ENCODE peak calls at places on chromosome 1, in five cellular contexts. One of them, this sample, is unnamed.
A peak's percentile ranks its signal among the peaks of the same experiment; 100 is the strongest.

GRCh38 chr1:54887665-54888071 is 673 bp upstream of the DHCR24 start:
- DNase-seq in HuH-7.5: no peak
- DNase-seq in Caki2: no peak
- DNase-seq in stimulated activated CD4-positive, alpha-beta T cell treated with anti-CD3 and anti-CD28 coated beads, Interleukin-2, amount 100 ng/mL, for 48 hours: no peak
- DNase-seq in activated gamma-delta T cell: no peak
- DNase-seq in this sample: peak; percentile 79

GRCh38 chr1:234878288-234878687 is 250.3 kb downstream of the TOMM20 start:
- DNase-seq in stimulated activated CD4-positive, alpha-beta T cell treated with anti-CD3 and anti-CD28 coated beads, Interleukin-2, amount 100 ng/mL, for 48 hours: no peak
- DNase-seq in HuH-7.5: no peak
- DNase-seq in Caki2: no peak
- DNase-seq in activated gamma-delta T cell: no peak
- DNase-seq in this sample: no peak

GRCh38 chr1:46798820-46799219 is at the start of gene CYP4B1:
- DNase-seq in Caki2: no peak
- DNase-seq in activated gamma-delta T cell: no peak
- DNase-seq in stimulated activated CD4-positive, alpha-beta T cell treated with anti-CD3 and anti-CD28 coated beads, Interleukin-2, amount 100 ng/mL, for 48 hours: no peak
- DNase-seq in HuH-7.5: no peak
- DNase-seq in this sample: no peak

GRCh38 chr1:27496604-27497155 is 6.7 kb upstream of the WASF2 start:
- DNase-seq in stimulated activated CD4-positive, alpha-beta T cell treated with anti-CD3 and anti-CD28 coated beads, Interleukin-2, amount 100 ng/mL, for 48 hours: no peak
- DNase-seq in Caki2: no peak
- DNase-seq in activated gamma-delta T cell: no peak
- DNase-seq in HuH-7.5: no peak
- DNase-seq in this sample: peak; percentile 84

GRCh38 chr1:101207891-101208290 is 28.9 kb upstream of the S1PR1 start:
- DNase-seq in stimulated activated CD4-positive, alpha-beta T cell treated with anti-CD3 and anti-CD28 coated beads, Interleukin-2, amount 100 ng/mL, for 48 hours: no peak
- DNase-seq in Caki2: no peak
- DNase-seq in activated gamma-delta T cell: no peak
- DNase-seq in HuH-7.5: no peak
- DNase-seq in this sample: no peak

GRCh38 chr1:28302247-28302646 is 26.6 kb upstream of the MED18 start:
- DNase-seq in HuH-7.5: no peak
- DNase-seq in Caki2: no peak
- DNase-seq in stimulated activated CD4-positive, alpha-beta T cell treated with anti-CD3 and anti-CD28 coated beads, Interleukin-2, amount 100 ng/mL, for 48 hours: no peak
- DNase-seq in activated gamma-delta T cell: no peak
- DNase-seq in this sample: no peak

GRCh38 chr1:78171736-78172590 is 126.2 kb downstream of the GIPC2 start:
- DNase-seq in Caki2: no peak
- DNase-seq in activated gamma-delta T cell: no peak
- DNase-seq in stimulated activated CD4-positive, alpha-beta T cell treated with anti-CD3 and anti-CD28 coated beads, Interleukin-2, amount 100 ng/mL, for 48 hours: no peak
- DNase-seq in HuH-7.5: no peak
- DNase-seq in this sample: no peak

GRCh38 chr1:181159451-181160151 is 71.1 kb downstream of the IER5 start:
- DNase-seq in activated gamma-delta T cell: no peak
- DNase-seq in Caki2: no peak
- DNase-seq in stimulated activated CD4-positive, alpha-beta T cell treated with anti-CD3 and anti-CD28 coated beads, Interleukin-2, amount 100 ng/mL, for 48 hours: no peak
- DNase-seq in HuH-7.5: no peak
- DNase-seq in this sample: no peak

GRCh38 chr1:183163311-183163710 is 22.8 kb upstream of the LAMC2 start:
- DNase-seq in Caki2: peak; percentile 88
- DNase-seq in HuH-7.5: no peak
- DNase-seq in stimulated activated CD4-positive, alpha-beta T cell treated with anti-CD3 and anti-CD28 coated beads, Interleukin-2, amount 100 ng/mL, for 48 hours: no peak
- DNase-seq in activated gamma-delta T cell: no peak
- DNase-seq in this sample: no peak

This sample was measured in mesenteric fat pad.